ENCODE peak calls at places on chromosomes 6 and 20, in nine cellular contexts. F, Y, W, G, U, E, L, N and J are unnamed samples.
A peak's percentile ranks its signal among the peaks of the same experiment; 100 is the strongest.

GRCh38 chr20:33217052-33217451 is at the start of gene BPIFA3:
- DNase-seq in F (no peak), Y (no peak), W (no peak), G (no peak), U (no peak), E (no peak), L (no peak), N (no peak), J (no peak)

GRCh38 chr6:100343678-100344077 is 121.0 kb downstream of the SIM1 start:
- DNase-seq in F (no peak), Y (no peak), W (no peak), G (peak; percentile 27), U (peak; percentile 66), E (no peak), L (no peak), N (no peak), J (no peak)

GRCh38 chr6:130717657-130718056 is 109.5 kb upstream of the SMLR1 start:
- DNase-seq in F (no peak), Y (no peak), W (no peak), G (no peak), U (no peak), E (no peak), L (no peak), N (no peak), J (no peak)

GRCh38 chr20:33443006-33443511 is 504 bp downstream of the SNTA1 start:
- DNase-seq in F (peak; percentile 10), Y (no peak), W (no peak), G (no peak), U (peak; percentile 65), E (peak; percentile 29), L (peak; percentile 72), N (peak; percentile 47), J (no peak)

GRCh38 chr20:10671850-10672578 is 1.8 kb downstream of the JAG1 start:
- DNase-seq in F (no peak), Y (peak; percentile 79), W (no peak), G (no peak), U (peak; percentile 71), E (peak; percentile 75), L (peak; percentile 76), N (peak; percentile 72), J (no peak)

GRCh38 chr6:14642842-14643241 is 525.3 kb downstream of the CD83 start:
- DNase-seq in F (no peak), Y (no peak), W (no peak), G (no peak), U (no peak), E (no peak), L (no peak), N (no peak), J (no peak)

GRCh38 chr6:5938934-5939333 is 67.8 kb downstream of the NRN1 start:
- DNase-seq in F (no peak), Y (no peak), W (no peak), G (no peak), U (no peak), E (no peak), L (no peak), N (no peak), J (no peak)

GRCh38 chr6:6006428-6007310 is at the start of gene NRN1:
- DNase-seq in F (no peak), Y (no peak), W (no peak), G (peak; percentile 8), U (peak; percentile 91), E (no peak), L (no peak), N (peak; percentile 48), J (no peak)

GRCh38 chr20:46377532-46377931 is 28.9 kb downstream of the ELMO2 start:
- DNase-seq in F (no peak), Y (no peak), W (no peak), G (no peak), U (no peak), E (no peak), L (no peak), N (no peak), J (no peak)

DNA sequence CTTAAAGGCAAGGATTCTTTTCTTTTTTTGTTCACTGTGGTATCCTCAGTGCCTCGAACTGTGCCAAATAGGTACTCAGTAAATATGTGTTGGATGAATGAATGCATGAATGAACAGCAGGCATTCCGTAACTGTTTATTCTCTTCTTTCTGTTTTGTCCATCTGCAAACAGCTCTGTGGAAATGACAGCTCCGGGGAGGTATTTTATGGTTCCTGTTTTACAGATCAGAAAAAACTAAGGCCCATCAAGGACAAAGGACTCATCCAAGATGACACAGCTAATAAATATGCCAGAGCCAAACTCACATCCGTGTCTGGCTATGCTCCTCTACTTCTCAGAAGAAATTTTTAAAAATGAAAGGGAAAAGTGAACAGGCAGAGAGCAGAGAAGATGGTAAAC is 21.0 kb downstream of the JPH2 start:
- DNase-seq in F (no peak), Y (no peak), W (no peak), G (no peak), U (peak; percentile 77), E (no peak), L (no peak), N (no peak), J (no peak)
- H3K4me3 ChIP-seq in F (no peak overlapping the region), Y (no peak overlapping the region), W (no peak overlapping the region), G (no peak overlapping the region), U (peak overlapping the region; percentile 46), E (no peak overlapping the region), L (no peak overlapping the region), N (no peak overlapping the region), J (peak overlapping the region; percentile 39)

GRCh38 chr6:37499433-37500293 is at the start of gene CCDC167:
- DNase-seq in F (peak; percentile 97), Y (peak; percentile 86), W (peak; percentile 96), G (peak; percentile 91), U (peak; percentile 99), E (peak; percentile 96), L (peak; percentile 98), N (peak; percentile 100), J (peak; percentile 96)

GRCh38 chr6:37500294-37500608 is 558 bp upstream of the CCDC167 start:
- DNase-seq in F (no peak), Y (no peak), W (no peak), G (no peak), U (no peak), E (no peak), L (no peak), N (no peak), J (no peak)

GRCh38 chr6:37502703-37503485 is 3.2 kb upstream of the CCDC167 start:
- DNase-seq in F (peak; percentile 73), Y (no peak), W (peak; percentile 70), G (no peak), U (no peak), E (no peak), L (no peak), N (no peak), J (no peak)

GRCh38 chr6:37503486-37503980 is 3.8 kb upstream of the CCDC167 start:
- DNase-seq in F (no peak), Y (no peak), W (no peak), G (no peak), U (no peak), E (no peak), L (no peak), N (no peak), J (no peak)

DNA sequence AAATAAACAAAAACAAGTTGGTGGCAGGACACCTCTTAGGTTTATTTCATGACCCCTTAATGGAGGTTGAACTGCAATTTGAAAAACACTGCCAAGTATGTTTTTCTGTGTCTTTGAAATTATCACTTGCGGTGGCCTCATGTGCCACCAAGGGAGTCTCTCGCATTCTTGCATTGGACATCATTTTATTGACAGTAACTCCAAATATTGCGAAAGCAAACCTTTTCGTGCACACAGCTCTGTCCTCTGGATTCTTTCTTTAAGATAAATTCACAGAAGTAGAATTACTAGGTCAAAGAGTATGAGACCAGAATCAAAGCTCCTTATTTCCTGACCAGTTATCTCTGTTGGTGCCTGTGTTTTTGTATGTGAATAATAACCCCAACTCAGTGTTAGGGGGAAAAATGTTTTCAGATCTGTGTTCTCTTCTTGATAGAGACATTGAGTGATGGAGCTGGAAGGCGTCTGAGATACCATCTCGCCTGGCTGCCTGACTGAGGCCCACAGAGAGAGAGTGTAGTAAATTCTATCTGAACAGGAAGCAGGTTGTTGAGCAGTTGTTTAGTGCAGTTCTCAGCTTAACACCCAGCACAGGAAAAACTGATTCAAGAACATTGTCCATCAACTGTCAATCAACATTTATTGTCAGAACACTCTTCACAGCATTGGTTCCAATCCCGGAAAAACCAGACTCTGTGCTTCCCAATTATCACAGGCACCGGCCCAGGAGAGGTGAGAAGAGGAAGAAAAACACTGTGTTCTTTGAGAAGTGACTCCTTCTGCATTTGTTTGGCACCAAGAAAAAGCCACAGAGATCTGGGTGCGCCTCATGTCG is 2.2 kb upstream of the CCDC167 start:
- DNase-seq in F (no peak), Y (no peak), W (peak; percentile 32), G (no peak), U (no peak), E (no peak), L (no peak), N (no peak), J (no peak)
- H3K4me1 ChIP-seq in F (peaks cover 93% of the 10 kb centered on the region), Y (no peaks in the 10 kb centered on the region), W (peaks cover 68% of the 10 kb centered on the region), G (peaks cover 3% of the 10 kb centered on the region), U (no peaks in the 10 kb centered on the region), E (peaks cover 15% of the 10 kb centered on the region), L (peaks cover 3% of the 10 kb centered on the region), N (peaks cover 11% of the 10 kb centered on the region), J (no peaks in the 10 kb centered on the region)

GRCh38 chr6:44249082-44249748 is 2.3 kb downstream of the HSP90AB1 start:
- DNase-seq in F (no peak), Y (no peak), W (no peak), G (no peak), U (no peak), E (no peak), L (no peak), N (no peak), J (no peak)
- H3K4me3 ChIP-seq in F (peak overlapping the region; percentile 95), Y (peak overlapping the region; percentile 98), W (peak overlapping the region; percentile 80), G (no peak overlapping the region), U (peak overlapping the region; percentile 100), E (peak overlapping the region; percentile 70), L (peak overlapping the region; percentile 99), N (peak overlapping the region; percentile 100), J (peak overlapping the region; percentile 95)

GRCh38 chr6:1678201-1678600 is 68.5 kb downstream of the FOXC1 start:
- DNase-seq in F (no peak), Y (no peak), W (no peak), G (no peak), U (no peak), E (peak; percentile 38), L (no peak), N (peak; percentile 35), J (no peak)

GRCh38 chr6:1679691-1680068 is 70.0 kb downstream of the FOXC1 start:
- DNase-seq in F (no peak), Y (peak; percentile 69), W (no peak), G (no peak), U (no peak), E (no peak), L (no peak), N (no peak), J (no peak)

DNA sequence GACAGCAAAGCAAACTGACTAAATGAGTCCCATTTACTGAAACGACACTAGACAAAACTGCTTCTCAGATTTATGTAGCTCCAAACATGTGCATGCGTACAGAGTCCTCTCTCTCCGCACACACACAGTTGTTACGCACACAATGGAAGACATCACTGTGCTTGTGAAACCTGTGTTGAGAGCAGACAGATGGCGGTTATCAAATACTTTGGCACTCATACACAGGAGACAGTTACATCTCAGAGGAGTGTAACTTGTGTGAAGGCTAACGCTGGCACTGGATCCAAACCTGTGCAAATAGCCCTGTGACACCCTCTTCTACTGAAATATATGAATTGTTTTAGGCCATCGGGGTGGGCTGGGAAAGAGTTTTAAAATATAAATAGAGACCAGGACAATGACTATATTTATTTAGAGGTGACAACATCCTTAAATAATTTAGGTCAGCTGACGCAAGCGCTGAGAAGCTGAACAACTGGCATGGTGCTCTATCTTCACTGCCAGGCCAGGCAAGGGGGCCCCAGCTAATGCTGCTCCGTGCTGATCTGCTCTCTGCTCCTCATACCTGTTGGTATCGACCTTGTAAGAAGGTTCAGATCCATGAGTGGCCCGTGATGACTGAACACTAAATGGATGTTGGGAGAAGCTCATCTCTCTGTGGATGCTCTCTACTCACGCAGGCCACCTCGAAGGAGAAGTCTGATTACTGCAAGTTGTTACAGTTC is 69.4 kb downstream of the FOXC1 start:
- DNase-seq in F (no peak), Y (peak; percentile 24), W (no peak), G (no peak), U (peak; percentile 32), E (no peak), L (no peak), N (no peak), J (no peak)
- H3K4me1 ChIP-seq in F (no peaks in the 10 kb centered on the region), Y (peaks cover 7% of the 10 kb centered on the region), W (no peaks in the 10 kb centered on the region), G (no peaks in the 10 kb centered on the region), U (peaks cover 6% of the 10 kb centered on the region), E (peaks cover 21% of the 10 kb centered on the region), L (no peaks in the 10 kb centered on the region), N (no peaks in the 10 kb centered on the region), J (peaks cover 21% of the 10 kb centered on the region)